ENCODE peak calls at places on chromosomes 4 and X, in ten cellular contexts. One of them, this sample, is unnamed.

GRCh38 chr4:81839347-81840042 is 367.8 kb upstream of the RASGEF1B start:
- DNase-seq in adipocyte: no peak
- DNase-seq in WERI-Rb-1: no peak
- DNase-seq in PC-9: no peak
- DNase-seq in upper lobe of right lung: no peak
- DNase-seq in ovary: no peak
- DNase-seq in left lung: no peak
- DNase-seq in GM06990: no peak
- DNase-seq in uterus: no peak
- DNase-seq in gastrocnemius medialis: no peak
- DNase-seq in this sample: no peak

GRCh38 chr4:77148081-77148480 is 8.9 kb upstream of the CCNG2 start:
- DNase-seq in upper lobe of right lung: no peak
- DNase-seq in PC-9: peak; percentile 47
- DNase-seq in WERI-Rb-1: no peak
- DNase-seq in GM06990: no peak
- DNase-seq in ovary: no peak
- DNase-seq in adipocyte: no peak
- DNase-seq in uterus: no peak
- DNase-seq in left lung: no peak
- DNase-seq in gastrocnemius medialis: no peak
- DNase-seq in this sample: no peak

GRCh38 chrX:141632124-141632523 is 42.6 kb downstream of the SPANXA2 start:
- DNase-seq in uterus: no peak
- DNase-seq in GM06990: no peak
- DNase-seq in upper lobe of right lung: no peak
- DNase-seq in left lung: no peak
- DNase-seq in WERI-Rb-1: no peak
- DNase-seq in adipocyte: peak; percentile 3
- DNase-seq in ovary: no peak
- DNase-seq in PC-9: no peak
- DNase-seq in gastrocnemius medialis: no peak
- DNase-seq in this sample: no peak

GRCh38 chr4:75673027-75673958 is at the start of gene G3BP2:
- DNase-seq in GM06990: peak; percentile 100
- DNase-seq in upper lobe of right lung: peak; percentile 99
- DNase-seq in WERI-Rb-1: peak; percentile 99
- DNase-seq in ovary: peak; percentile 97
- DNase-seq in gastrocnemius medialis: peak; percentile 98
- DNase-seq in left lung: peak; percentile 99
- DNase-seq in adipocyte: peak; percentile 99
- DNase-seq in uterus: peak; percentile 97
- DNase-seq in PC-9: peak; percentile 91
- DNase-seq in this sample: peak; percentile 98

GRCh38 chr4:154004859-154005520 is 216.1 kb upstream of the SFRP2 start:
- DNase-seq in WERI-Rb-1: no peak
- DNase-seq in gastrocnemius medialis: peak; percentile 42
- DNase-seq in left lung: no peak
- DNase-seq in PC-9: no peak
- DNase-seq in upper lobe of right lung: no peak
- DNase-seq in adipocyte: peak; percentile 95
- DNase-seq in uterus: peak; percentile 56
- DNase-seq in ovary: no peak
- DNase-seq in GM06990: no peak
- DNase-seq in this sample: no peak

GRCh38 chr4:151407466-151408379 is 1.3 kb upstream of the FHIP1A start:
- DNase-seq in PC-9: no peak
- DNase-seq in left lung: peak; percentile 47
- DNase-seq in uterus: peak; percentile 15
- DNase-seq in gastrocnemius medialis: no peak
- DNase-seq in adipocyte: no peak
- DNase-seq in WERI-Rb-1: no peak
- DNase-seq in GM06990: peak; percentile 63
- DNase-seq in ovary: peak; percentile 50
- DNase-seq in upper lobe of right lung: peak; percentile 73
- DNase-seq in this sample: peak; percentile 49

GRCh38 chr4:26173619-26174018 is 147.2 kb upstream of the RBPJ start:
- DNase-seq in upper lobe of right lung: no peak
- DNase-seq in left lung: no peak
- DNase-seq in gastrocnemius medialis: no peak
- DNase-seq in PC-9: no peak
- DNase-seq in WERI-Rb-1: no peak
- DNase-seq in uterus: no peak
- DNase-seq in GM06990: no peak
- DNase-seq in adipocyte: peak; percentile 40
- DNase-seq in ovary: no peak
- DNase-seq in this sample: no peak

GRCh38 chr4:87270144-87270543 is 49.7 kb upstream of the KLHL8 start:
- DNase-seq in PC-9: peak; percentile 38
- DNase-seq in uterus: no peak
- DNase-seq in GM06990: no peak
- DNase-seq in gastrocnemius medialis: no peak
- DNase-seq in WERI-Rb-1: peak; percentile 24
- DNase-seq in left lung: no peak
- DNase-seq in ovary: no peak
- DNase-seq in adipocyte: peak; percentile 53
- DNase-seq in upper lobe of right lung: no peak
- DNase-seq in this sample: peak; percentile 19

GRCh38 chr4:82524570-82525152 is 37.1 kb downstream of the TMEM150C start:
- DNase-seq in uterus: no peak
- DNase-seq in upper lobe of right lung: no peak
- DNase-seq in left lung: no peak
- DNase-seq in WERI-Rb-1: no peak
- DNase-seq in GM06990: no peak
- DNase-seq in ovary: no peak
- DNase-seq in gastrocnemius medialis: no peak
- DNase-seq in adipocyte: peak; percentile 21
- DNase-seq in PC-9: peak; percentile 34
- DNase-seq in this sample: peak; percentile 50

GRCh38 chr4:103099691-103100392 is at the start of gene BDH2:
- DNase-seq in upper lobe of right lung: no peak
- DNase-seq in ovary: no peak
- DNase-seq in WERI-Rb-1: peak; percentile 48
- DNase-seq in uterus: peak; percentile 41
- DNase-seq in gastrocnemius medialis: peak; percentile 54
- DNase-seq in adipocyte: peak; percentile 99
- DNase-seq in PC-9: peak; percentile 84
- DNase-seq in left lung: peak; percentile 45
- DNase-seq in GM06990: peak; percentile 64
- DNase-seq in this sample: peak; percentile 21
- H3K4me3 ChIP-seq in upper lobe of right lung: peak within 1 kb of the TSS; percentile 66
- H3K4me3 ChIP-seq in ovary: peak within 1 kb of the TSS; percentile 33
- H3K4me3 ChIP-seq in WERI-Rb-1: peak within 1 kb of the TSS; percentile 46
- H3K4me3 ChIP-seq in uterus: peak within 1 kb of the TSS; percentile 43
- H3K4me3 ChIP-seq in gastrocnemius medialis: peak within 1 kb of the TSS; percentile 61
- H3K4me3 ChIP-seq in adipocyte: peak within 1 kb of the TSS; percentile 91
- H3K4me3 ChIP-seq in PC-9: peak within 1 kb of the TSS; percentile 52
- H3K4me3 ChIP-seq in left lung: peak within 1 kb of the TSS; percentile 25
- H3K4me3 ChIP-seq in GM06990: peak within 1 kb of the TSS; percentile 63
- H3K4me3 ChIP-seq in this sample: peak within 1 kb of the TSS; percentile 33

GRCh38 chrX:153968255-153968654 is 3.4 kb downstream of the HCFC1 start:
- DNase-seq in upper lobe of right lung: no peak
- DNase-seq in ovary: no peak
- DNase-seq in left lung: no peak
- DNase-seq in PC-9: no peak
- DNase-seq in uterus: no peak
- DNase-seq in WERI-Rb-1: no peak
- DNase-seq in gastrocnemius medialis: no peak
- DNase-seq in GM06990: no peak
- DNase-seq in adipocyte: no peak
- DNase-seq in this sample: no peak

GRCh38 chrX:153966283-153966688 is 5.3 kb downstream of the HCFC1 start:
- DNase-seq in GM06990: no peak
- DNase-seq in WERI-Rb-1: no peak
- DNase-seq in upper lobe of right lung: no peak
- DNase-seq in PC-9: no peak
- DNase-seq in left lung: no peak
- DNase-seq in gastrocnemius medialis: peak; percentile 43
- DNase-seq in ovary: no peak
- DNase-seq in uterus: peak; percentile 39
- DNase-seq in adipocyte: no peak
- DNase-seq in this sample: no peak

GRCh38 chrX:153968754-153969124 is 2.9 kb downstream of the HCFC1 start:
- DNase-seq in upper lobe of right lung: no peak
- DNase-seq in PC-9: no peak
- DNase-seq in uterus: no peak
- DNase-seq in ovary: no peak
- DNase-seq in left lung: no peak
- DNase-seq in WERI-Rb-1: peak; percentile 79
- DNase-seq in gastrocnemius medialis: no peak
- DNase-seq in GM06990: no peak
- DNase-seq in adipocyte: peak; percentile 33
- DNase-seq in this sample: peak; percentile 78

GRCh38 chrX:153967536-153968214 is 3.9 kb downstream of the HCFC1 start:
- DNase-seq in WERI-Rb-1: no peak
- DNase-seq in ovary: no peak
- DNase-seq in left lung: no peak
- DNase-seq in PC-9: no peak
- DNase-seq in adipocyte: no peak
- DNase-seq in upper lobe of right lung: no peak
- DNase-seq in uterus: no peak
- DNase-seq in GM06990: peak; percentile 26
- DNase-seq in gastrocnemius medialis: no peak
- DNase-seq in this sample: no peak

DNA sequence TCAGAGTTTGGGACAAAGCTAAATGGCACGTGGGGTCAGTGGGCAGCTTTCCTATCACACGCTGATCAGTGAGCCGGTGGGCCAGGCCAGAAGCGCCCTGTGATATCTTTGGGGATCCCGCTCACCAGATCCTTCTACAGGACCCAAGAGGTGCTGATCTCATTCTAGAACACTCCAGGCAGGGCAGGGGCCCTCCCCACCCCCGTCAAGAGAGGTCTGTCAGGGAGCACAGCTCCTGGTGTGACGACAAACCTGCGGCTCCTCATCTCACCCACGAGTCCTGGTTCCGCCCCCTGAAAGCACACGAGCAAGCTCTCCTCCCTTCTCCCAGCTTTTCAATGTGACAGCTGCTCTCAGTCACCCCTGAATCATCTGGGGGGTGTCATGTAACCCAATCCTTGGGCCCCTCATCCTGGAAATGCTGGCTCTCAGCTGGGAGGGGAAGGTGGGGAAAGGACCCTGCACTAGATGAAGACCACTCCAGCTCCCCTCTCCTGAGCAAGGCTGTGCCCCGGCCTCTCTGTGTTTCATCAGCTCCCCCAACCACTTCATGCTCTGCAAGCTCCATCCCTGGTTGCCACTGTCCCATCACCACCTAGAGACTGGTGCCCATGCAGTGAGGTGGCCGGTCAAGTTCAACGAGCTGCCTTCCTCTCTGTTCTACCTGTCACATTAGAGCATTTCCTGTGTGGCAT is 4.6 kb downstream of the HCFC1 start:
- DNase-seq in PC-9: no peak
- DNase-seq in left lung: no peak
- DNase-seq in ovary: no peak
- DNase-seq in upper lobe of right lung: no peak
- DNase-seq in WERI-Rb-1: no peak
- DNase-seq in gastrocnemius medialis: no peak
- DNase-seq in uterus: no peak
- DNase-seq in GM06990: no peak
- DNase-seq in adipocyte: no peak
- DNase-seq in this sample: no peak
- H3K36me3 ChIP-seq in PC-9: no peaks in the 10 kb centered on the region
- H3K36me3 ChIP-seq in left lung: peaks cover 23% of the 10 kb centered on the region
- H3K36me3 ChIP-seq in ovary: no peaks in the 10 kb centered on the region
- H3K36me3 ChIP-seq in upper lobe of right lung: peaks cover 14% of the 10 kb centered on the region
- H3K36me3 ChIP-seq in WERI-Rb-1: peaks cover 86% of the 10 kb centered on the region
- H3K36me3 ChIP-seq in gastrocnemius medialis: peaks cover 9% of the 10 kb centered on the region
- H3K36me3 ChIP-seq in uterus: no peaks in the 10 kb centered on the region
- H3K36me3 ChIP-seq in GM06990: peaks cover 9% of the 10 kb centered on the region
- H3K36me3 ChIP-seq in adipocyte: peaks cover 17% of the 10 kb centered on the region
- H3K36me3 ChIP-seq in this sample: peaks cover 9% of the 10 kb centered on the region

GRCh38 chr4:137694138-137694537 is 161.8 kb upstream of the PCDH18 start:
- DNase-seq in ovary: peak; percentile 42
- DNase-seq in gastrocnemius medialis: no peak
- DNase-seq in adipocyte: peak; percentile 70
- DNase-seq in WERI-Rb-1: no peak
- DNase-seq in GM06990: no peak
- DNase-seq in PC-9: no peak
- DNase-seq in uterus: peak; percentile 23
- DNase-seq in left lung: no peak
- DNase-seq in upper lobe of right lung: no peak
- DNase-seq in this sample: no peak
- H3K27me3 ChIP-seq in ovary: no peaks in the 10 kb centered on the region
- H3K27me3 ChIP-seq in gastrocnemius medialis: no peaks in the 10 kb centered on the region
- H3K27me3 ChIP-seq in adipocyte: no peaks in the 10 kb centered on the region
- H3K27me3 ChIP-seq in WERI-Rb-1: no peaks in the 10 kb centered on the region
- H3K27me3 ChIP-seq in GM06990: no peaks in the 10 kb centered on the region
- H3K27me3 ChIP-seq in PC-9: no peaks in the 10 kb centered on the region
- H3K27me3 ChIP-seq in uterus: no peaks in the 10 kb centered on the region
- H3K27me3 ChIP-seq in left lung: no peaks in the 10 kb centered on the region
- H3K27me3 ChIP-seq in upper lobe of right lung: no peaks in the 10 kb centered on the region
- H3K27me3 ChIP-seq in this sample: no peaks in the 10 kb centered on the region

DNA sequence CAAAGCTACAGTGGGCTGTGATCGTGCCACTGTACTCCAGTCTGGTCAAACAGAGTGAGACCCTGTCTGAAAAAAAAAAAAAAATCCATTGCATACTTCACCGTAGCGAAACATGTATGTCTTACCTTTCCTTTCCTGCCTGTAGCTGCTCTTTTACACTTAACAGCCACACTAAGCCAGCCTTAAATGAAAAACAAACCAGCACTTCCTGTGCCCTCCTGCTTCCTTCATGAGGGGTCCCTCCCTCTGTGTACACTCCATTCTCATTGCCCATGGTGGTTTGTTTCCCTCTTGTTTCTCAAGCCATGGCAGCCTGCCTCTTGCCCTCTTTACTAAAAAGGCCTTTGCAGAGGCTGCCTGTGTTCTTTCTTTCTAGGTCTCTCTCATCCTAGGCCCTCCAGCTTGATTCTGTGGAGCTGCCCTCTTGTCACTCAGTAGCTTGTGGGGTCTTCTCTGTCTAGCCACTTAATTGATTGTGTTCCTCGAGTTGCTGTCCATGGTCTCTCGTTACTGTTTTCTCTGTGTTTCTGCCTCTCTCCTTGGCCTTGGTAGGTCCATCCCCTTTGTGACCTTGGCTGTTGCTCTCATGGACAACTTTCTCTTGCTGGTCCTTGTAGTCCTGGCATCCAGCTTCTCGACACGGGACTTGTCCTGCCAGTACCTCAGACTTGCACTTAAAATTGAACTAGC is 52.1 kb upstream of the MSANTD1 start:
- DNase-seq in WERI-Rb-1: no peak
- DNase-seq in left lung: no peak
- DNase-seq in GM06990: no peak
- DNase-seq in uterus: no peak
- DNase-seq in adipocyte: no peak
- DNase-seq in ovary: no peak
- DNase-seq in upper lobe of right lung: no peak
- DNase-seq in gastrocnemius medialis: no peak
- DNase-seq in PC-9: no peak
- DNase-seq in this sample: no peak
- H3K4me3 ChIP-seq in WERI-Rb-1: no peak overlapping the region
- H3K4me3 ChIP-seq in left lung: no peak overlapping the region
- H3K4me3 ChIP-seq in GM06990: no peak overlapping the region
- H3K4me3 ChIP-seq in uterus: no peak overlapping the region
- H3K4me3 ChIP-seq in adipocyte: no peak overlapping the region
- H3K4me3 ChIP-seq in ovary: no peak overlapping the region
- H3K4me3 ChIP-seq in upper lobe of right lung: no peak overlapping the region
- H3K4me3 ChIP-seq in gastrocnemius medialis: no peak overlapping the region
- H3K4me3 ChIP-seq in PC-9: no peak overlapping the region
- H3K4me3 ChIP-seq in this sample: no peak overlapping the region

GRCh38 chr4:99084595-99084994 is 4.0 kb downstream of the ADH5 start:
- DNase-seq in ovary: no peak
- DNase-seq in WERI-Rb-1: no peak
- DNase-seq in upper lobe of right lung: no peak
- DNase-seq in uterus: no peak
- DNase-seq in gastrocnemius medialis: no peak
- DNase-seq in PC-9: no peak
- DNase-seq in left lung: no peak
- DNase-seq in adipocyte: no peak
- DNase-seq in GM06990: no peak
- DNase-seq in this sample: no peak
- H3K36me3 ChIP-seq in ovary: no peaks in the 10 kb centered on the region
- H3K36me3 ChIP-seq in WERI-Rb-1: peaks cover 60% of the 10 kb centered on the region
- H3K36me3 ChIP-seq in upper lobe of right lung: peaks cover 62% of the 10 kb centered on the region
- H3K36me3 ChIP-seq in uterus: no peaks in the 10 kb centered on the region
- H3K36me3 ChIP-seq in gastrocnemius medialis: peaks cover 47% of the 10 kb centered on the region
- H3K36me3 ChIP-seq in PC-9: peaks cover 13% of the 10 kb centered on the region
- H3K36me3 ChIP-seq in left lung: peaks cover 58% of the 10 kb centered on the region
- H3K36me3 ChIP-seq in adipocyte: peaks cover 66% of the 10 kb centered on the region
- H3K36me3 ChIP-seq in GM06990: peaks cover 6% of the 10 kb centered on the region
- H3K36me3 ChIP-seq in this sample: peaks cover 29% of the 10 kb centered on the region

This sample was measured in H7.